ENCODE peak calls at places on chromosomes 7 and 10, in six cellular contexts. One of them, this sample, is unnamed.

GRCh38 chr10:1043532-1043995 is 5.4 kb downstream of the IDI1 start:
- DNase-seq in GM12865: peak
- DNase-seq in cardiac muscle cell: no peak
- DNase-seq in LNCaP clone FGC: no peak
- DNase-seq in body of pancreas: peak
- DNase-seq in A549: no peak
- DNase-seq in this sample: no peak

GRCh38 chr10:88987243-88987726 is 3.3 kb upstream of the FAS start:
- DNase-seq in GM12865: peak
- DNase-seq in cardiac muscle cell: no peak
- DNase-seq in LNCaP clone FGC: no peak
- DNase-seq in body of pancreas: no peak
- DNase-seq in A549: no peak
- DNase-seq in this sample: peak

GRCh38 chr10:103663802-103664201 is 170.3 kb downstream of the NEURL1 start:
- DNase-seq in GM12865: no peak
- DNase-seq in cardiac muscle cell: no peak
- DNase-seq in LNCaP clone FGC: no peak
- DNase-seq in body of pancreas: peak
- DNase-seq in A549: no peak
- DNase-seq in this sample: no peak

GRCh38 chr10:61898435-61898778 is 3.1 kb upstream of the ARID5B start:
- DNase-seq in GM12865: peak
- DNase-seq in cardiac muscle cell: no peak
- DNase-seq in LNCaP clone FGC: no peak
- DNase-seq in body of pancreas: no peak
- DNase-seq in A549: no peak
- DNase-seq in this sample: peak

GRCh38 chr10:62043493-62043938 is 142.0 kb downstream of the ARID5B start:
- DNase-seq in GM12865: peak
- DNase-seq in cardiac muscle cell: peak
- DNase-seq in LNCaP clone FGC: no peak
- DNase-seq in body of pancreas: no peak
- DNase-seq in A549: no peak
- DNase-seq in this sample: no peak

GRCh38 chr10:17175551-17175950 is 25.9 kb downstream of the TRDMT1 start:
- DNase-seq in GM12865: no peak
- DNase-seq in cardiac muscle cell: peak
- DNase-seq in LNCaP clone FGC: no peak
- DNase-seq in body of pancreas: no peak
- DNase-seq in A549: no peak
- DNase-seq in this sample: no peak

GRCh38 chr10:89391882-89392756 is at the start of gene IFIT1:
- DNase-seq in GM12865: peak
- DNase-seq in cardiac muscle cell: peak
- DNase-seq in LNCaP clone FGC: peak
- DNase-seq in body of pancreas: peak
- DNase-seq in A549: peak
- DNase-seq in this sample: peak

GRCh38 chr10:8095962-8096361 is 41.5 kb downstream of the GATA3 start:
- DNase-seq in GM12865: no peak
- DNase-seq in cardiac muscle cell: no peak
- DNase-seq in LNCaP clone FGC: no peak
- DNase-seq in body of pancreas: no peak
- DNase-seq in A549: no peak
- DNase-seq in this sample: peak

GRCh38 chr7:6631605-6632004 is 5.5 kb upstream of the ZNF316 start:
- DNase-seq in GM12865: no peak
- DNase-seq in cardiac muscle cell: no peak
- DNase-seq in LNCaP clone FGC: no peak
- DNase-seq in body of pancreas: no peak
- DNase-seq in A549: no peak
- DNase-seq in this sample: no peak

GRCh38 chr10:93294004-93294403 is 188.1 kb downstream of the MYOF start:
- DNase-seq in GM12865: no peak
- DNase-seq in cardiac muscle cell: no peak
- DNase-seq in LNCaP clone FGC: no peak
- DNase-seq in body of pancreas: no peak
- DNase-seq in A549: peak
- DNase-seq in this sample: no peak

GRCh38 chr7:115477193-115477651 is 553.3 kb downstream of the TFEC start:
- DNase-seq in GM12865: no peak
- DNase-seq in cardiac muscle cell: peak
- DNase-seq in LNCaP clone FGC: no peak
- DNase-seq in body of pancreas: no peak
- DNase-seq in A549: no peak
- DNase-seq in this sample: no peak

GRCh38 chr10:70619271-70620019 is 16.9 kb upstream of the PRF1 start:
- DNase-seq in GM12865: no peak
- DNase-seq in cardiac muscle cell: peak
- DNase-seq in LNCaP clone FGC: no peak
- DNase-seq in body of pancreas: no peak
- DNase-seq in A549: peak
- DNase-seq in this sample: no peak

GRCh38 chr10:79159141-79159619 is 90.4 kb downstream of the ZMIZ1 start:
- DNase-seq in GM12865: no peak
- DNase-seq in cardiac muscle cell: peak
- DNase-seq in LNCaP clone FGC: no peak
- DNase-seq in body of pancreas: peak
- DNase-seq in A549: no peak
- DNase-seq in this sample: no peak

GRCh38 chr7:129665013-129665401 is 53.5 kb downstream of the NRF1 start:
- DNase-seq in GM12865: no peak
- DNase-seq in cardiac muscle cell: peak
- DNase-seq in LNCaP clone FGC: no peak
- DNase-seq in body of pancreas: peak
- DNase-seq in A549: peak
- DNase-seq in this sample: no peak

GRCh38 chr10:30058111-30058510 is 1.3 kb downstream of the JCAD start:
- DNase-seq in GM12865: no peak
- DNase-seq in cardiac muscle cell: no peak
- DNase-seq in LNCaP clone FGC: no peak
- DNase-seq in body of pancreas: no peak
- DNase-seq in A549: no peak
- DNase-seq in this sample: no peak

GRCh38 chr7:141288626-141289025 is 214.8 kb downstream of the TMEM178B start:
- DNase-seq in GM12865: no peak
- DNase-seq in cardiac muscle cell: no peak
- DNase-seq in LNCaP clone FGC: peak
- DNase-seq in body of pancreas: no peak
- DNase-seq in A549: no peak
- DNase-seq in this sample: no peak

GRCh38 chr10:34758447-34758996 is 56.6 kb downstream of the PARD3 start:
- DNase-seq in GM12865: peak
- DNase-seq in cardiac muscle cell: peak
- DNase-seq in LNCaP clone FGC: no peak
- DNase-seq in body of pancreas: no peak
- DNase-seq in A549: peak
- DNase-seq in this sample: no peak

GRCh38 chr7:20784311-20785210 is 2.1 kb downstream of the SP8 start:
- DNase-seq in GM12865: no peak
- DNase-seq in cardiac muscle cell: no peak
- DNase-seq in LNCaP clone FGC: no peak
- DNase-seq in body of pancreas: no peak
- DNase-seq in A549: peak
- DNase-seq in this sample: no peak

GRCh38 chr7:157615101-157615817 is 278.5 kb downstream of the DNAJB6 start:
- DNase-seq in GM12865: no peak
- DNase-seq in cardiac muscle cell: peak
- DNase-seq in LNCaP clone FGC: no peak
- DNase-seq in body of pancreas: no peak
- DNase-seq in A549: no peak
- DNase-seq in this sample: no peak

GRCh38 chr10:7272008-7272407 is 138.8 kb downstream of the SFMBT2 start:
- DNase-seq in GM12865: no peak
- DNase-seq in cardiac muscle cell: no peak
- DNase-seq in LNCaP clone FGC: no peak
- DNase-seq in body of pancreas: no peak
- DNase-seq in A549: no peak
- DNase-seq in this sample: no peak

GRCh38 chr7:44065431-44066110 is at the start of gene PGAM2:
- DNase-seq in GM12865: no peak
- DNase-seq in cardiac muscle cell: peak
- DNase-seq in LNCaP clone FGC: no peak
- DNase-seq in body of pancreas: no peak
- DNase-seq in A549: no peak
- DNase-seq in this sample: no peak
- H3K4me3 ChIP-seq in GM12865: no peak
- H3K4me3 ChIP-seq in cardiac muscle cell: peak
- H3K4me3 ChIP-seq in LNCaP clone FGC: no peak
- H3K4me3 ChIP-seq in body of pancreas: no peak
- H3K4me3 ChIP-seq in A549: no peak
- H3K4me3 ChIP-seq in this sample: no peak

DNA sequence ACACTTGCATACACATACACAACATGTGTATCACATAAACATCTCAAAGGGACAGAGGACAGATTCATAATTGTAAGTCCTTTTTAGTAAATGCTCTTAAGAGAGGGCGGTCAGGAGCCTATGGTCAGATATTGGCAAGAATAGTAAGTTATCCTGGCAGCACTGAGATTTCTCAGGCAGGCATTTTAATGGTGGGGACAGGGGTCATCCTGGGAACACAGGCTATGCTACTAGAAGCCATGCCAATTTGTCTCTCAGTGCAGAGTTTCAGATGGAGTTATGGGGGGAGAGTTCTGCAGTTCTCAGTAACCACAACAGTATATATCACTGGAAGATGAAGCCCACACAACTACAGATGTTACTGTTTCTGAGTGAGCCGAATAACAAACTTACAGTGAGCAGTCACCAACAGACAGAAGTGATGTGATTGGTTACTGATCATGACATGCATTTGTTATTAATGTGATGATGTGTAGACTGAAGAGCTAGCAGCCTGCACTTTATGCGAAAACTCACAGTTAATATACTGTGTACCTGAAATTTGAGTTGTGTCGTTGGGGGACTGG is 16.4 kb downstream of the ZNF487 start:
- DNase-seq in GM12865: peak
- DNase-seq in cardiac muscle cell: no peak
- DNase-seq in LNCaP clone FGC: no peak
- DNase-seq in body of pancreas: no peak
- DNase-seq in A549: no peak
- DNase-seq in this sample: peak
- H3K4me3 ChIP-seq in GM12865: no peak
- H3K4me3 ChIP-seq in cardiac muscle cell: no peak
- H3K4me3 ChIP-seq in LNCaP clone FGC: no peak
- H3K4me3 ChIP-seq in body of pancreas: no peak
- H3K4me3 ChIP-seq in A549: no peak
- H3K4me3 ChIP-seq in this sample: peak

DNA sequence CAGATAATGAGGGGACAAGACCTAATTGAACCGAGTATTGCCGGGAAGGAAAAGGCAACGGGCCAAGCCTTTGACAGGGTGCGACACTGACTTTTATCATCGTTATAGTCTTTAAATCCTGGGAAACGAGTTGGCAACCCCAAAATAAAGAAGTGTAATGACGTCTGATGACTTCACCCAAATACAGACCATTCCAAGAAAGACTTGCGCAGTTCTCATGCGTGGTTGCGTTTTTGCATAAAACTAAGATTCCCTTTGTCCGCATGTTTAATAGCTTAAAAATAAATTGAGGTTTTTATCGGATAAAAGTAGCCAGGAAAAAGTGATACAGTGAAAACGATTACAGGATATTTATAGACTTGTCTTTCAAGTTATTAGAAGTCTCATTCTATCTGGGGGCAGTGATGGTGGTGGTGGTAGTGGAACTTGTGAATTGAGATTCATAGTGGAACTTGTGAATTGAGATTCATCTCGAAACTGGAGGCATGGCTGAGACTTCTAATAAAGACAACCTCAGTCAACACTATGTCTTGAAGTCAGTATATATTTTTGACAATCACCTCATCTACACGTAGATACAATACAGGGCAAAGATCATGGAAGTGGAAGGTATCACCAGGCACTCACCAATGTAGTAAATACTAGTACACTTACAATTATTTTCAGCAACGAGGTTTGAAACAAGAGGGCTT is 1.2 kb upstream of the NAMPT start:
- DNase-seq in GM12865: peak
- DNase-seq in cardiac muscle cell: peak
- DNase-seq in LNCaP clone FGC: no peak
- DNase-seq in body of pancreas: no peak
- DNase-seq in A549: no peak
- DNase-seq in this sample: no peak
- H3K4me3 ChIP-seq in GM12865: peak
- H3K4me3 ChIP-seq in cardiac muscle cell: peak
- H3K4me3 ChIP-seq in LNCaP clone FGC: peak
- H3K4me3 ChIP-seq in body of pancreas: peak
- H3K4me3 ChIP-seq in A549: peak
- H3K4me3 ChIP-seq in this sample: peak

GRCh38 chr7:90190995-90191394 is 20.5 kb upstream of the STEAP2 start:
- DNase-seq in GM12865: no peak
- DNase-seq in cardiac muscle cell: no peak
- DNase-seq in LNCaP clone FGC: no peak
- DNase-seq in body of pancreas: no peak
- DNase-seq in A549: no peak
- DNase-seq in this sample: no peak

GRCh38 chr7:90188281-90188680 is 23.3 kb upstream of the STEAP2 start:
- DNase-seq in GM12865: peak
- DNase-seq in cardiac muscle cell: no peak
- DNase-seq in LNCaP clone FGC: no peak
- DNase-seq in body of pancreas: peak
- DNase-seq in A549: peak
- DNase-seq in this sample: no peak

GRCh38 chr7:90194911-90195809 is 16.4 kb upstream of the STEAP2 start:
- DNase-seq in GM12865: no peak
- DNase-seq in cardiac muscle cell: no peak
- DNase-seq in LNCaP clone FGC: no peak
- DNase-seq in body of pancreas: no peak
- DNase-seq in A549: no peak
- DNase-seq in this sample: no peak

GRCh38 chr7:90191648-90192047 is 19.9 kb upstream of the STEAP2 start:
- DNase-seq in GM12865: no peak
- DNase-seq in cardiac muscle cell: no peak
- DNase-seq in LNCaP clone FGC: no peak
- DNase-seq in body of pancreas: no peak
- DNase-seq in A549: no peak
- DNase-seq in this sample: no peak

DNA sequence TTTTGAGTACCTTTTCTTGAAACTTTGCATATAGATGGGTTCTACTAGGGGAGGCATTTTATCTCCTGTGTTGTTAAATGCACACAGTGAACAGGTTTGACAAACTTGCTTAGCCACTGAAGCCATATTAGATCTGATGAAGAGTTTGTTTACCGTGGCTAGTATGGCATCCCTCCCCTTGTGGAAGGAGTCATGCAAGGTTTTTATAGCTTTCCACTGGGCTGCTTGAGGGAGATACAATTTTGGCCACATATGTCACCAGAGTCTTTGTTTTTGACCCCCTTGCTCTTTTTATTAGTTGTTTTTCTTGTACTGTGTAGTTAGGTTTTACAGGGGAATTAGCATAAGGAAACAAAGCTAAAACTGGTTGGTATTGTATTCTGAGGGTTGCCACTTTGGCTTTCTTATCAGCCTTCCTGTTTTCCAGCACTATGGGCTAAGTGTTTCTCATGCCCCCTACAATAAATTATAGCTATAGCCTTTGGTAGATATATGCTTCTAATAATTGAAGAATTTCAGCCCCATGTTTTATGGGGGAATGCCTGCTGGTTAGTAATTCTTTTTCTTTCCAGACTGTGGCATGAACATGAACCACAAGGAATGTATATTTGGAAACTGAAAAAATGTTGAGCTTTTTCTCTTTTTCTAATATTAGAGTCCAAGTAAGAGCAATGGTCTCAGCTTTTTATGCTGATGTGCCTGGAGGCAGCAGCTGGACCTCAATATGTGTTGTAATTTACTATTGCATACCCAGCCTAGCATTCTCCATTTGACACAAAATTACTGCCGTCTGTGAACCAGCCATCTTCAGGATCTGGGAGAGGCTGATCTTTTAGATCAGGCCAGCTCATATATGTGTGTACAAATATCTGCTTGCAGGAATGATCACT is 18.4 kb upstream of the STEAP2 start:
- DNase-seq in GM12865: no peak
- DNase-seq in cardiac muscle cell: no peak
- DNase-seq in LNCaP clone FGC: peak
- DNase-seq in body of pancreas: no peak
- DNase-seq in A549: no peak
- DNase-seq in this sample: no peak
- H3K4me3 ChIP-seq in GM12865: no peak
- H3K4me3 ChIP-seq in cardiac muscle cell: no peak
- H3K4me3 ChIP-seq in LNCaP clone FGC: no peak
- H3K4me3 ChIP-seq in body of pancreas: no peak
- H3K4me3 ChIP-seq in A549: no peak
- H3K4me3 ChIP-seq in this sample: no peak

This sample was measured in Jurkat, Clone E6-1.